ENCODE peak calls at places on chromosome 22, in seven cellular contexts. L is GM23338, U is neural progenitor cell, T is GM23248, V is PC-3, R is MM.1S, Y is SK-N-SH. N is an unnamed sample.
A peak's percentile ranks its signal among the peaks of the same experiment; 100 is the strongest.

GRCh38 chr22:43042101-43042780 is 27.3 kb upstream of the PACSIN2 start:
- DNase-seq in V (no peak), L (no peak), U (peak; percentile 17), R (peak; percentile 13), Y (no peak), T (no peak), N (no peak)

GRCh38 chr22:49140921-49141680 is 686.6 kb downstream of the BRD1 start:
- DNase-seq in V (no peak), Y (no peak), L (no peak), U (peak; percentile 29), T (no peak), R (no peak), N (no peak)

GRCh38 chr22:49032821-49033220 is 794.9 kb downstream of the BRD1 start:
- DNase-seq in R (no peak), Y (no peak), U (no peak), V (no peak), T (no peak), L (no peak), N (no peak)

GRCh38 chr22:37218771-37219411 is 6.6 kb upstream of the SSTR3 start:
- DNase-seq in U (no peak), Y (no peak), L (no peak), V (no peak), R (peak; percentile 93), T (no peak), N (no peak)

GRCh38 chr22:50678218-50678650 is 5.6 kb downstream of the SHANK3 start:
- DNase-seq in L (no peak), Y (peak; percentile 7), V (no peak), U (no peak), T (no peak), R (no peak), N (no peak)

GRCh38 chr22:45518580-45518991 is 15.9 kb downstream of the FBLN1 start:
- DNase-seq in U (no peak), V (no peak), L (no peak), T (peak; percentile 36), Y (no peak), R (no peak), N (peak; percentile 78)

GRCh38 chr22:49825944-49826602 is 1.6 kb downstream of the BRD1 start:
- DNase-seq in T (peak; percentile 81), V (peak; percentile 48), L (no peak), R (peak; percentile 26), Y (no peak), U (no peak), N (no peak)

GRCh38 chr22:36914383-36914752 is 940 bp downstream of the CSF2RB start:
- DNase-seq in L (no peak), T (no peak), R (peak; percentile 79), V (no peak), U (no peak), Y (no peak), N (no peak)

GRCh38 chr22:17744430-17744829 is 29.8 kb downstream of the BID start:
- DNase-seq in Y (no peak), T (no peak), U (no peak), R (no peak), V (no peak), L (no peak), N (no peak)

GRCh38 chr22:44220727-44221680 is 40.3 kb downstream of the PARVG start:
- DNase-seq in R (no peak), V (no peak), T (no peak), Y (no peak), L (no peak), U (no peak), N (no peak)

GRCh38 chr22:49951986-49952896 is 8.3 kb upstream of the PIM3 start:
- DNase-seq in V (peak; percentile 36), T (peak; percentile 65), Y (no peak), U (no peak), L (no peak), R (no peak), N (peak; percentile 66)

GRCh38 chr22:41913842-41914534 is 886 bp downstream of the SHISA8 start:
- DNase-seq in T (peak; percentile 18), U (peak; percentile 74), L (peak; percentile 84), V (no peak), Y (no peak), R (no peak), N (no peak)

GRCh38 chr22:48944756-48945620 is 882.7 kb downstream of the BRD1 start:
- DNase-seq in T (no peak), U (no peak), Y (no peak), V (no peak), R (no peak), L (no peak), N (no peak)

GRCh38 chr22:45453764-45454163 is 40.3 kb downstream of the RIBC2 start:
- DNase-seq in T (peak; percentile 55), L (no peak), U (no peak), R (no peak), Y (no peak), V (no peak), N (no peak)

GRCh38 chr22:17866621-17867020 is 92.4 kb upstream of the BID start:
- DNase-seq in R (no peak), T (no peak), V (no peak), U (no peak), Y (no peak), L (no peak), N (no peak)

GRCh38 chr22:45216133-45217003 is 24.3 kb downstream of the KIAA0930 start:
- DNase-seq in L (peak; percentile 68), U (peak; percentile 76), V (no peak), R (no peak), T (peak; percentile 24), Y (no peak), N (no peak)

GRCh38 chr22:40531951-40532900 is 104.3 kb downstream of the MRTFA start:
- DNase-seq in R (no peak), Y (peak; percentile 29), T (peak; percentile 23), V (no peak), U (no peak), L (no peak), N (no peak)

GRCh38 chr22:24540470-24540869 is 14.5 kb downstream of the GUCD1 start:
- DNase-seq in T (no peak), V (no peak), U (no peak), Y (no peak), R (no peak), L (no peak), N (no peak)

GRCh38 chr22:30238661-30239420 is 7.7 kb downstream of the LIF start:
- DNase-seq in L (peak; percentile 52), T (peak; percentile 23), U (no peak), R (no peak), V (peak; percentile 54), Y (no peak), N (peak; percentile 77)

GRCh38 chr22:49359061-49359460 is 468.6 kb downstream of the BRD1 start:
- DNase-seq in U (no peak), T (no peak), Y (no peak), L (no peak), R (no peak), V (no peak), N (no peak)

GRCh38 chr22:45961679-45962430 is 15.1 kb downstream of the WNT7B start:
- DNase-seq in V (no peak), Y (no peak), U (no peak), T (no peak), L (no peak), R (no peak), N (peak; percentile 77)

GRCh38 chr22:49086606-49087157 is 741.0 kb downstream of the BRD1 start:
- DNase-seq in Y (no peak), R (no peak), L (no peak), T (no peak), V (no peak), U (no peak), N (no peak)

GRCh38 chr22:16594026-16594425 is 1.4 kb upstream of the CCT8L2 start:
- DNase-seq in V (no peak), Y (no peak), U (no peak), R (no peak), L (no peak), T (no peak), N (no peak)

GRCh38 chr22:48152154-48152775 is 1389.8 kb downstream of the TBC1D22A start:
- DNase-seq in T (no peak), U (no peak), R (no peak), L (no peak), V (no peak), Y (no peak), N (no peak)

GRCh38 chr22:32558681-32559355 is 84.2 kb downstream of the FBXO7 start:
- DNase-seq in V (peak; percentile 84), R (no peak), L (no peak), U (no peak), Y (no peak), T (peak; percentile 93), N (peak; percentile 91)

DNA sequence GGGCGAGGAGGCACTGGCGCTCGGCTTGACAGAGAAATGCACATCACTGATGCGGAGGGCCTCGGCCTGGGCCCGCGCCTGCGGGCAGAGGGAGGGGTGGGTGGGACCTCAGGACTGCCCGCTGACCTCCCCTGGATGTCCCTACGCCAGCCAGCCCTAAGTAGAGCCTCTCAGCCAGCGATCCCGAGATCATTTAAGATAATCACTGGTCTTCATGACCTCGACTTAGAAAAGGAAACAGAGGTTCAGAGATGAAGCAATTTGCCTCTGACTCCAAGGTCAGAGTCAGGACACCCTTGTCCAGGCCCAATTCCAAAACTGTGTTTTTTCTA is 4.9 kb downstream of the CBX6 start:
- DNase-seq in L (no peak), V (no peak), U (no peak), T (no peak), R (no peak), Y (no peak), N (no peak)
- H3F3A ChIP-seq in L (peaks cover 7% of the 10 kb centered on the region), V (no peaks in the 10 kb centered on the region), U (peaks cover 19% of the 10 kb centered on the region), T (no peaks in the 10 kb centered on the region), R (peaks cover 39% of the 10 kb centered on the region), Y (peaks cover 5% of the 10 kb centered on the region), N (peaks cover 39% of the 10 kb centered on the region)

GRCh38 chr22:27704581-27704980 is 97.0 kb downstream of the MN1 start:
- DNase-seq in R (no peak), U (no peak), L (no peak), T (no peak), V (no peak), Y (no peak), N (no peak)
- H4K20me1 ChIP-seq in R (no peaks in the 10 kb centered on the region), U (no peaks in the 10 kb centered on the region), L (peaks cover 35% of the 10 kb centered on the region), T (no peaks in the 10 kb centered on the region), V (no peaks in the 10 kb centered on the region), Y (no peaks in the 10 kb centered on the region), N (no peaks in the 10 kb centered on the region)

DNA sequence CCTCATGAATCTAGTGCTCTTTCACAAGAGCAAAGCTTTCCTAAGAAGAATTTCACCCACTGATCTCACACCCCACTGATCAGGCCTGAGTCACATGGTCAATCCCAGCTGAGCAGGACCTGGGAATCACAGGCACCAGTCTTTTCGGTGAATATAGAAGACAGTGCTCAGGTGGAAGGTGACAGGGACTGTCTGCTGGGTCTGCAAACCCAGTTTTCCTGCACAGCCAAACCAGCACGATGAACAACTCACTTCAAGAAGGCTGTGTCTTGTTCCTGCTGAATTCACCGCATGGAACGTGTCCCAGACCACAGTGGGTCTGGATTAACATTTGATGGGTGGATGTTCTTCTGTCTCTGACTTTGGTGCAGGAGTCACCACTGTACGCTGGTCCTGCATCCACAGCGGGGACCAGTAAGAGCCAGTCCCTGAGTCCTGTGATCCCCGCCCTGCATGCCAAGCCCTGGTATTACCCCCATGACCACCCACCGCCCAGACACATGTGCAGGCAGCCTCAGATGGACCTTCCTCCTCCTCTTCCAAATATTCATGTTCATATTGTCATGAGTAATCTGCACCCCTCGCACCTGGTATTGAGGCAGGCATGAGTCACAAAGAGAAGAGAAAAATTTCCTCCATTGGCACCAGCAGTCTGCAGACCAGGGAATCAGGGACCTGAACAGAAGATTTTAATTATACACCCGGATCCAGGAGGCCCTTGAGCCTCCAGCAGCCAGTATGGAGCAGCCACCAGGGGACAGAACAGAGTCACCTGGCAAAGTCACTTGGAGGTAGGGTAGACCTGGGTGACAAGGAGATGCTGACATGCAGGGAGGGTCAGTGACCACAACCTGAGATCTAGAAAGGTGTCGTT is 8.6 kb upstream of the IGLL5 start:
- DNase-seq in V (peak; percentile 3), U (no peak), L (no peak), R (peak; percentile 47), Y (no peak), T (no peak), N (no peak)
- H3F3A ChIP-seq in V (no peaks in the 10 kb centered on the region), U (no peaks in the 10 kb centered on the region), L (no peaks in the 10 kb centered on the region), R (peaks cover 42% of the 10 kb centered on the region), Y (no peaks in the 10 kb centered on the region), T (no peaks in the 10 kb centered on the region), N (no peaks in the 10 kb centered on the region)

GRCh38 chr22:20099099-20099711 is 16.7 kb upstream of the RANBP1 start:
- DNase-seq in V (no peak), R (no peak), T (no peak), L (no peak), U (no peak), Y (no peak), N (no peak)
- H4K20me1 ChIP-seq in V (peaks cover 7% of the 10 kb centered on the region), R (no peaks in the 10 kb centered on the region), T (no peaks in the 10 kb centered on the region), L (peaks cover 57% of the 10 kb centered on the region), U (peaks cover 63% of the 10 kb centered on the region), Y (peaks cover 7% of the 10 kb centered on the region), N (no peaks in the 10 kb centered on the region)

N was measured in PC-9.